ENCODE peak calls at places on chromosomes 2 and 18, in eight cellular contexts. Y is stimulated activated CD4-positive, alpha-beta T cell treated with anti-CD3 and anti-CD28 coated beads, Interleukin-1b, Interleukin-23, amount 100 ng/mL, for 1 hour; T is cardiac muscle cell; M is astrocyte; H is stimulated activated naive B cell treated with anti-CD40 and anti-IgM and Interleukin-4, amounts not matched to agents 10 μg/mL and 1 μg/mL and 100 μg/mL, for 72 hours; W is choroid plexus epithelial cell; N is activated CD4-positive, alpha-beta T cell treated with anti-CD3 and anti-CD28 coated beads for 1 hour; S is HCEC 1CT. X is an unnamed sample.

GRCh38 chr2:201263774-201264173 is 3.4 kb downstream of the CASP8 start:
- DNase-seq in Y (no peak), T (no peak), M (no peak), H (no peak), W (no peak), N (no peak), S (no peak), X (no peak)

GRCh38 chr2:193101591-193101990 is 906.9 kb upstream of the TMEFF2 start:
- DNase-seq in Y (no peak), T (no peak), M (no peak), H (no peak), W (no peak), N (no peak), S (no peak), X (no peak)

GRCh38 chr18:35971661-35972196 is 750 bp upstream of the RMP24 start:
- DNase-seq in Y (no peak), T (no peak), M (no peak), H (no peak), W (no peak), N (no peak), S (no peak), X (no peak)

GRCh38 chr18:27649621-27650020 is 464.5 kb upstream of the CHST9 start:
- DNase-seq in Y (no peak), T (no peak), M (no peak), H (no peak), W (no peak), N (no peak), S (no peak), X (no peak)

GRCh38 chr18:35733419-35733818 is 151.9 kb downstream of the GALNT1 start:
- DNase-seq in Y (no peak), T (no peak), M (no peak), H (no peak), W (no peak), N (no peak), S (no peak), X (no peak)

GRCh38 chr18:56541340-56541739 is 97.1 kb downstream of the TXNL1 start:
- DNase-seq in Y (no peak), T (no peak), M (no peak), H (no peak), W (no peak), N (no peak), S (no peak), X (no peak)

GRCh38 chr2:204239756-204240155 is 303.2 kb downstream of the ICOS start:
- DNase-seq in Y (no peak), T (no peak), M (no peak), H (no peak), W (no peak), N (no peak), S (no peak), X (no peak)

GRCh38 chr2:241482556-241482955 is 25.8 kb downstream of the STK25 start:
- DNase-seq in Y (no peak), T (no peak), M (no peak), H (no peak), W (no peak), N (no peak), S (no peak), X (no peak)

GRCh38 chr2:8728305-8729015 is 46.6 kb downstream of the ID2 start:
- DNase-seq in Y (no peak), T (no peak), M (no peak), H (no peak), W (no peak), N (no peak), S (no peak), X (no peak)

GRCh38 chr2:88136817-88137216 is 9.0 kb upstream of the FABP1 start:
- DNase-seq in Y (no peak), T (no peak), M (no peak), H (no peak), W (no peak), N (no peak), S (no peak), X (no peak)

GRCh38 chr2:174786066-174786725 is 21.9 kb upstream of the CHRNA1 start:
- DNase-seq in Y (no peak), T (no peak), M (peak; percentile 91), H (no peak), W (no peak), N (no peak), S (no peak), X (no peak)

GRCh38 chr2:130873700-130874346 is 37.1 kb downstream of the ARHGEF4 start:
- DNase-seq in Y (peak; percentile 49), T (peak; percentile 80), M (peak; percentile 33), H (peak; percentile 62), W (peak; percentile 82), N (peak; percentile 48), S (peak; percentile 4), X (no peak)

GRCh38 chr2:68417931-68418330 is 49.2 kb downstream of the FBXO48 start:
- DNase-seq in Y (no peak), T (no peak), M (no peak), H (no peak), W (no peak), N (no peak), S (no peak), X (no peak)

GRCh38 chr2:15636972-15637785 is 45.5 kb downstream of the DDX1 start:
- DNase-seq in Y (peak; percentile 7), T (peak; percentile 85), M (peak; percentile 46), H (no peak), W (peak; percentile 89), N (peak; percentile 35), S (peak; percentile 64), X (no peak)

GRCh38 chr2:96541326-96541725 is 4.8 kb downstream of the ARID5A start:
- DNase-seq in Y (no peak), T (no peak), M (no peak), H (no peak), W (no peak), N (no peak), S (peak; percentile 33), X (no peak)

X was measured in cortex of kidney.